ENCODE peak calls at places on chromosomes 7 and 10, in four cellular contexts. One of them, this sample, is unnamed.

GRCh38 chr10:80154978-80155695 is 22.6 kb downstream of the PLAC9 start:
- DNase-seq in psoas muscle: no peak
- DNase-seq in CD8-positive, alpha-beta T cell: no peak
- DNase-seq in RWPE2: no peak
- DNase-seq in this sample: peak

GRCh38 chr7:24891173-24891787 is 88.7 kb downstream of the OSBPL3 start:
- DNase-seq in psoas muscle: no peak
- DNase-seq in CD8-positive, alpha-beta T cell: no peak
- DNase-seq in RWPE2: no peak
- DNase-seq in this sample: no peak

GRCh38 chr7:122515404-122515803 is 183.5 kb downstream of the RNF133 start:
- DNase-seq in psoas muscle: no peak
- DNase-seq in CD8-positive, alpha-beta T cell: no peak
- DNase-seq in RWPE2: no peak
- DNase-seq in this sample: no peak

GRCh38 chr7:158683541-158683940 is 21.1 kb downstream of the NCAPG2 start:
- DNase-seq in psoas muscle: no peak
- DNase-seq in CD8-positive, alpha-beta T cell: no peak
- DNase-seq in RWPE2: no peak
- DNase-seq in this sample: no peak

GRCh38 chr7:45656431-45656830 is 82.3 kb downstream of the ADCY1 start:
- DNase-seq in psoas muscle: no peak
- DNase-seq in CD8-positive, alpha-beta T cell: no peak
- DNase-seq in RWPE2: no peak
- DNase-seq in this sample: no peak

GRCh38 chr10:52774182-52774581 is 1.6 kb upstream of the MBL2 start:
- DNase-seq in psoas muscle: no peak
- DNase-seq in CD8-positive, alpha-beta T cell: no peak
- DNase-seq in RWPE2: no peak
- DNase-seq in this sample: no peak

GRCh38 chr7:86942995-86943394 is 116.5 kb downstream of the ELAPOR2 start:
- DNase-seq in psoas muscle: no peak
- DNase-seq in CD8-positive, alpha-beta T cell: no peak
- DNase-seq in RWPE2: no peak
- DNase-seq in this sample: no peak

GRCh38 chr10:59719374-59719773 is 9.7 kb upstream of the SLC16A9 start:
- DNase-seq in psoas muscle: no peak
- DNase-seq in CD8-positive, alpha-beta T cell: no peak
- DNase-seq in RWPE2: no peak
- DNase-seq in this sample: no peak

GRCh38 chr7:102991540-102992214 is 78.9 kb downstream of the LRRC17 start:
- DNase-seq in psoas muscle: no peak
- DNase-seq in CD8-positive, alpha-beta T cell: no peak
- DNase-seq in RWPE2: peak
- DNase-seq in this sample: peak

GRCh38 chr10:4470231-4470840 is 355.7 kb upstream of the AKR1E2 start:
- DNase-seq in psoas muscle: no peak
- DNase-seq in CD8-positive, alpha-beta T cell: no peak
- DNase-seq in RWPE2: no peak
- DNase-seq in this sample: no peak

GRCh38 chr7:82886324-82886723 is 276.4 kb downstream of the PCLO start:
- DNase-seq in psoas muscle: no peak
- DNase-seq in CD8-positive, alpha-beta T cell: no peak
- DNase-seq in RWPE2: no peak
- DNase-seq in this sample: no peak

GRCh38 chr10:33134011-33134751 is 176.2 kb upstream of the ITGB1 start:
- DNase-seq in psoas muscle: peak
- DNase-seq in CD8-positive, alpha-beta T cell: no peak
- DNase-seq in RWPE2: peak
- DNase-seq in this sample: peak

GRCh38 chr10:117740696-117741222 is 198.2 kb downstream of the EMX2 start:
- DNase-seq in psoas muscle: no peak
- DNase-seq in CD8-positive, alpha-beta T cell: no peak
- DNase-seq in RWPE2: no peak
- DNase-seq in this sample: no peak

GRCh38 chr10:132375116-132375794 is 21.7 kb upstream of the PWWP2B start:
- DNase-seq in psoas muscle: peak
- DNase-seq in CD8-positive, alpha-beta T cell: no peak
- DNase-seq in RWPE2: peak
- DNase-seq in this sample: no peak

GRCh38 chr10:6270951-6271350 is 68.2 kb downstream of the PFKFB3 start:
- DNase-seq in psoas muscle: no peak
- DNase-seq in CD8-positive, alpha-beta T cell: no peak
- DNase-seq in RWPE2: no peak
- DNase-seq in this sample: no peak
- H3K27ac ChIP-seq in psoas muscle: no peak
- H3K27ac ChIP-seq in CD8-positive, alpha-beta T cell: peak
- H3K27ac ChIP-seq in RWPE2: no peak
- H3K27ac ChIP-seq in this sample: no peak

DNA sequence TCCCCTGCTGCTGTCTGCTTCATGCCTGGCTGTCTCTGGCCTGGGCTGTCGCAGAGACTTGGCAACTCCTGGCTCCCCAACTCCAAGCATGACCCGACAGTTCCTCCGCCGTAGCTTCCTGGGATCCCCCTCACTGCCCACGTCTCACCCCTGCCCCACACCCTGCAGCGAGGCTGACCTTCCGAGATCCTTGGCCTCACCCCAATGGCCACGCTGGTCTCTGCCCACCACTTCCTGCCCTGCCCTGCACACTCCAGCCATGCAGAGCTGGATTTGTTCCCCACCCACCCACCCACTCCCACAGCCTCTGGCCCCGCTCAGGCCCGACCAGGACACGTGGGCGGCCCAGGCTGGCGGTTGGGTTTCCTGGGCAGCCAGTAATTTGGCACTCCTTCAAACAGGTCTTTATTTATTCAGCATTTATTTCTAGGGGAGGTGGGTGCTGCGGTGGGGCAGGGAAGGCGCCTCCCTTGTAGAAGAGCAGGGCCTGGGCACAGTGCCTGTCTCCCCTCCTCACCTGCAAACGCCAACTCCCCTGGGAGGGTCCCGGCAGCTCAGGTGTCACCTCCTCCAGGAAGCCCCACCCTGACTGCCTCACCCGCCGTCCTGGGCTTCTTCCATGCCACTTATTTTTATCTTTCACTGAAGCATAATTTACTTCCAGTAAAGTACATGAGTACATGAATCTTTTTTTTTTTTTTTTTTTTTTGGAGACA is 25.5 kb downstream of the GTF2IRD1 start:
- DNase-seq in psoas muscle: peak
- DNase-seq in CD8-positive, alpha-beta T cell: no peak
- DNase-seq in RWPE2: no peak
- DNase-seq in this sample: no peak
- H3K27ac ChIP-seq in psoas muscle: peak
- H3K27ac ChIP-seq in CD8-positive, alpha-beta T cell: no peak
- H3K27ac ChIP-seq in RWPE2: peak
- H3K27ac ChIP-seq in this sample: peak

DNA sequence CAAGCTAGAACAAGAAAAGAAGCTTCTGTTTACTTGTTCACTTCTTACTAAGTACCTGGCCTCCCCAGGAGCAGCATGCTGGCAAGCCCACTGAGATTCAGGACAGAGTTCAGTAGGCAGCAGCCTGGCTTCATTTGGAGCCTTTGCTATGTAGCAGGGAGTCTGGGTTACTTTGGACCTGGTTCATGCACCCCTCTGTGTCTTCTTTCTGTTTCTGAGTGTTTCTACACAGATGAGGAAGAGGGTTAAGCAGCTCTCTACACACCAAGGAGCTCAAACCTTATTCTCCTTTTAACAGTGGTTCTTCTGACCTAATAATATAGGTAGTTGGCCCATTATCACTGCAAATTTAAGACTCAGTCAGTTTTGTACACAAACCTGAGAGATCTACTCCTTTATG is 152.9 kb downstream of the ARID5B start:
- DNase-seq in psoas muscle: no peak
- DNase-seq in CD8-positive, alpha-beta T cell: no peak
- DNase-seq in RWPE2: no peak
- DNase-seq in this sample: no peak
- H3K27ac ChIP-seq in psoas muscle: peak
- H3K27ac ChIP-seq in CD8-positive, alpha-beta T cell: no peak
- H3K27ac ChIP-seq in RWPE2: no peak
- H3K27ac ChIP-seq in this sample: no peak

GRCh38 chr10:77927343-77928256 is 1.0 kb upstream of the DLG5 start:
- DNase-seq in psoas muscle: no peak
- DNase-seq in CD8-positive, alpha-beta T cell: no peak
- DNase-seq in RWPE2: no peak
- DNase-seq in this sample: no peak
- H3K27ac ChIP-seq in psoas muscle: peak
- H3K27ac ChIP-seq in CD8-positive, alpha-beta T cell: no peak
- H3K27ac ChIP-seq in RWPE2: peak
- H3K27ac ChIP-seq in this sample: peak

DNA sequence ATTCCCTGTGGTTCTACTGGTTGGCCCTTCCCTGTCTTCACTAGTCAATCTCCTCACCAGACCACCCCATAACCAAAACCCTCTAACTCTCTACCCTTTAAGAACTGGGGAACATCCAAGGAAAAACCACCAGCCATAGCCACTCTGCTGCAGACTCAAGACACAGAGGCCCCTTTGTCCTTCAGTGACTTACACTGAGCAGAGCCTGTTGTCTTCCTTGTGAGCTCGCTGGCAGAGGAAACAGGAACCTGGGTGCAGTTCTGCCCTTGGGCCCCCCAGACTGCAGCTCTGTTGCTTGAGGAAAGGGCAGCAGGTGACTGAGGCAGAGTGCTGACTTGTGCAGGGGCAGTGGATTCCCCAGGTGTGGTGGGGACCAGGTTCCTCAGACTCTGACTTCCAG is 30.6 kb downstream of the ZC3HAV1 start:
- DNase-seq in psoas muscle: no peak
- DNase-seq in CD8-positive, alpha-beta T cell: no peak
- DNase-seq in RWPE2: no peak
- DNase-seq in this sample: no peak
- H3K27ac ChIP-seq in psoas muscle: no peak
- H3K27ac ChIP-seq in CD8-positive, alpha-beta T cell: no peak
- H3K27ac ChIP-seq in RWPE2: no peak
- H3K27ac ChIP-seq in this sample: peak